ENCODE peak calls at places on chromosome 19, in seven cellular contexts. O, I, Y, F, W, V and Q are unnamed samples.

GRCh38 chr19:51520710-51521109 is 10.8 kb downstream of the SIGLEC6 start:
- DNase-seq in O (no peak), I (no peak), Y (no peak), F (no peak), W (no peak), V (no peak), Q (no peak)

GRCh38 chr19:15300533-15301194 is 31.7 kb downstream of the BRD4 start:
- DNase-seq in O (peak; percentile 88), I (peak; percentile 65), Y (no peak), F (no peak), W (no peak), V (no peak), Q (peak; percentile 86)

GRCh38 chr19:49676136-49676689 is 858 bp upstream of the PRMT1 start:
- DNase-seq in O (peak; percentile 95), I (peak; percentile 85), Y (peak; percentile 87), F (peak; percentile 93), W (peak; percentile 83), V (peak; percentile 91), Q (peak; percentile 81)

GRCh38 chr19:22600690-22601648 is 33.2 kb upstream of the ZNF492 start:
- DNase-seq in O (no peak), I (no peak), Y (no peak), F (no peak), W (no peak), V (no peak), Q (no peak)

GRCh38 chr19:53903055-53903680 is 5.9 kb upstream of the CACNG7 start:
- DNase-seq in O (peak; percentile 30), I (no peak), Y (no peak), F (peak; percentile 90), W (no peak), V (no peak), Q (no peak)

GRCh38 chr19:39676004-39676403 is 20.3 kb downstream of the LGALS16 start:
- DNase-seq in O (no peak), I (no peak), Y (no peak), F (no peak), W (no peak), V (no peak), Q (no peak)

GRCh38 chr19:51122112-51122981 is 2.4 kb upstream of the SIGLEC9 start:
- DNase-seq in O (no peak), I (peak; percentile 38), Y (no peak), F (no peak), W (peak; percentile 65), V (no peak), Q (no peak)

GRCh38 chr19:50649433-50650391 is at the start of gene C19orf81:
- DNase-seq in O (peak; percentile 6), I (no peak), Y (no peak), F (peak; percentile 93), W (no peak), V (peak; percentile 68), Q (no peak)

GRCh38 chr19:29643361-29643935 is 21.8 kb upstream of the PLEKHF1 start:
- DNase-seq in O (no peak), I (no peak), Y (peak; percentile 4), F (no peak), W (no peak), V (no peak), Q (no peak)

GRCh38 chr19:33202546-33203507 is 8.7 kb downstream of the LRP3 start:
- DNase-seq in O (no peak), I (no peak), Y (no peak), F (no peak), W (no peak), V (no peak), Q (no peak)

GRCh38 chr19:54653181-54653809 is 9.5 kb upstream of the LILRB4 start:
- DNase-seq in O (peak; percentile 7), I (no peak), Y (no peak), F (no peak), W (no peak), V (peak; percentile 67), Q (no peak)

GRCh38 chr19:22327321-22327720 is 41.1 kb downstream of the ZNF729 start:
- DNase-seq in O (no peak), I (no peak), Y (no peak), F (no peak), W (no peak), V (no peak), Q (no peak)

DNA sequence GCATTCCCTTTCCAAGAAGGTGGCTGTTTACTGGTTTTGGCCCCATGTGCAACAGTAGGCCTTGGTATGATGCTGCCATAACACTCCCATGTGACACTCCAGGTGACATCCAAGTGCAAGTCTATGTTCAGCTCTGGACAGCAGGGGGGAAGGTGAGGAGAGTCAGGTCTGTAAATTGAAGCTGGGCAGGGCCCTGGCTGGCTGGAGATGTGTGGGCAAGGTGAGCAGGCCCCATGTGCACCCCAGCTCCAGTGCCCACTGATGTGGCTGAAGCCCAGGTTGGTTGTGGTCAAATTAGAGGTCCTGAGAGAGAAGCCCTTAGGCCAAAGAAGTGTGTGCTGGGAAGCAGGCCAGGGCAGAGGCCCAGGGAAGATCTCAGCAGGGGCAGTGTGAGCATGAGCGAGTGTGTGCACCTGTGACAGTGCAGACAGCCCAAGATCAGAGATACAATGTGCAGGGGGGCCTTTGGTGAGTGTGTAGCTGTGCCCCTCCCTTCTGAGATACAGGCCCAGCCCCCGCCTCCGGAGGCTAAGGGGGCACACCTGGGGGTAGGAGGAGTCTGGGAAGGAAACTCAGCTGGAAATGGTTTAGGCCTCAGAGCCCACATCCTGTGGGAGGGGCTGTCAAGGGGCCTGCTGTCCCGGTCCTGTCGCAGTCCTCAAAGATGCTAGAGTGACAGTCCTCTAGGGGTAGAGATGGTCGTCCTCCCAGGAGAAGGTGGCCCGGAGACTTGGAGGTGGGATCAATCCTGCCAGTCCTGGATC is 18.6 kb downstream of the DEDD2 start:
- DNase-seq in O (no peak), I (no peak), Y (no peak), F (peak; percentile 84), W (no peak), V (no peak), Q (no peak)
- TF ChIP-seq CTCF in O (no peak), I (no peak), Y (no peak), F (no peak), W (no peak), V (no peak), Q (no peak)

GRCh38 chr19:1238373-1239303 is 833 bp upstream of the CBARP start:
- DNase-seq in O (no peak), I (no peak), Y (no peak), F (peak; percentile 62), W (no peak), V (no peak), Q (no peak)

GRCh38 chr19:1236566-1236965 is 1.2 kb downstream of the CBARP start:
- DNase-seq in O (no peak), I (no peak), Y (no peak), F (no peak), W (no peak), V (no peak), Q (no peak)

GRCh38 chr19:1235625-1236538 is 1.9 kb downstream of the CBARP start:
- DNase-seq in O (peak; percentile 50), I (no peak), Y (no peak), F (no peak), W (no peak), V (no peak), Q (no peak)

GRCh38 chr19:1237754-1238372 is at the start of gene CBARP:
- DNase-seq in O (no peak), I (no peak), Y (no peak), F (peak; percentile 83), W (no peak), V (no peak), Q (no peak)

DNA sequence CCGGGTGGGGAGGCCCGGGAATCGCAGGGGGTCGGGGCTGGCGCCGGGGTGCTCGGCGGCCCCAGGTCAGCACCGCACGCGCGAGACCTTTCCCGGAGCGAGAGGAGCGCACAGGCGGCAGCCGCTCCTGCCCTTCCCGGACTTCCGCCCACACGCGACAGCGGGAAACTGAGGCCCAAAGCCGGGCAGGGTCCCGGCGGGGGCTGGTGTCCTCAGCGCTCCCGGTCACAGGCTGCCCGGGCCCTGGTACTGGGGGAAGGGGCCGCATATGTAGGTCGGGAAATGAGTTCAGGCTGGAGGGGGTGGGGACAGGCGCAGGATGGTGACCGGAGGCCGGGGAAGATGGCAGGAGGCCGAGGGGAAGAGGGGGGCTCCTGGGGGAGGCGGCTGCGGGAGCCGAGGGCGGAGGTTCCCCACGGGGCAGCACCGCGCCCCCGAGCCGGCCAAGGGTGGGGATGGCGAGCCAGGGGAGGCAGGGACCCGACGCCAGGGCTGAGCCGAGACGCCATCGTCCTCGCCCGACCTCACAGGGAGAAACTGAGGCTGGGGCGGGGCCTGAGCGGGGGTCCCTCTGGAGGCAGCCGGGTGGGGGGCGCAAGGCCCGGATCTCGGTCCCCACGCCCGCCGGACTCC is 662 bp downstream of the CBARP start:
- DNase-seq in O (no peak), I (no peak), Y (peak; percentile 45), F (peak; percentile 67), W (no peak), V (no peak), Q (no peak)
- H3K4me3 ChIP-seq in O (peak overlapping the region; percentile 94), I (peak overlapping the region; percentile 72), Y (peak overlapping the region; percentile 40), F (peak overlapping the region; percentile 78), W (peak overlapping the region; percentile 36), V (peak overlapping the region; percentile 63), Q (peak overlapping the region; percentile 88)

DNA sequence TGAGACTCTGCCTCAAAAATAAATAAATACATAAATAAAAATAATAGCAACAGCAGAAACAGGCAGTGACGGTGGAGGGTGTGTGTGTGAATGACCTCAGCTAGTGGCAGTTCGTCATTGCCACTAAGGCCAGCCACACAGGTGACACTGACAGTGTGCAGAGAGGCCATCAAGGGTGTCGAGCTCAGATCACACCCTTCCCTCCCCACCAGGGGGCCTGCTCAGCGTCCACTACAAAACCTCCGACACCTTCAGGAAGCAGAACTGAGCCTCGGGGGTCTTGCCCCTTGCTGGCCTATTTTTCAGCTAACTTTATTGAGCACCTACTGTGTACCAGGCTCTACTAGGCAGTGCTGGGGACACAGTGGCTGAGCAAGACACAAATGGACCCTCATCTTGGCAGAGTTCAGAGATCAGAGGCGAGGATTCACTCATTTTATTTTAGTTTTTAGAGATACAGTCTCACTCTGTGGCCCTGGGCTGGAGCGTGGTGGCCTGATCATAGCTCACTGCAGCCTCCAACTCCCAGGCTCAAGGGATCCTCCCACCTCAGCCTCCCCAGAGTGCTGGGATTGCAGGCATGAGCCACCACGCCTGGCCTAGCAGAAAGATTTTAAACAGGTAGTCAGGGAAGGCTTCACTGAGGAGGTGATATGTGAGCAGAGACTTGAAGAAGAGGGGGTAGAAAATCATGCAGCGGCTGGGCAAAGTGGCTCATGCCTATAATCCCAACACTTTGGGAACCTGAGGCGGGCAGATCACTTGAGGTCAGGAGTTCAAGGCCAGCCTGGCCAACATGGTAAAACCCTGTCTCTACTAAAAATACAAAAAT is 30.3 kb upstream of the SEMA6B start:
- DNase-seq in O (no peak), I (no peak), Y (no peak), F (peak; percentile 75), W (no peak), V (no peak), Q (no peak)
- TF ChIP-seq CTCF in O (peak; percentile 23), I (peak; percentile 73), Y (no peak), F (peak; percentile 61), W (peak; percentile 38), V (peak; percentile 38), Q (peak; percentile 36)

DNA sequence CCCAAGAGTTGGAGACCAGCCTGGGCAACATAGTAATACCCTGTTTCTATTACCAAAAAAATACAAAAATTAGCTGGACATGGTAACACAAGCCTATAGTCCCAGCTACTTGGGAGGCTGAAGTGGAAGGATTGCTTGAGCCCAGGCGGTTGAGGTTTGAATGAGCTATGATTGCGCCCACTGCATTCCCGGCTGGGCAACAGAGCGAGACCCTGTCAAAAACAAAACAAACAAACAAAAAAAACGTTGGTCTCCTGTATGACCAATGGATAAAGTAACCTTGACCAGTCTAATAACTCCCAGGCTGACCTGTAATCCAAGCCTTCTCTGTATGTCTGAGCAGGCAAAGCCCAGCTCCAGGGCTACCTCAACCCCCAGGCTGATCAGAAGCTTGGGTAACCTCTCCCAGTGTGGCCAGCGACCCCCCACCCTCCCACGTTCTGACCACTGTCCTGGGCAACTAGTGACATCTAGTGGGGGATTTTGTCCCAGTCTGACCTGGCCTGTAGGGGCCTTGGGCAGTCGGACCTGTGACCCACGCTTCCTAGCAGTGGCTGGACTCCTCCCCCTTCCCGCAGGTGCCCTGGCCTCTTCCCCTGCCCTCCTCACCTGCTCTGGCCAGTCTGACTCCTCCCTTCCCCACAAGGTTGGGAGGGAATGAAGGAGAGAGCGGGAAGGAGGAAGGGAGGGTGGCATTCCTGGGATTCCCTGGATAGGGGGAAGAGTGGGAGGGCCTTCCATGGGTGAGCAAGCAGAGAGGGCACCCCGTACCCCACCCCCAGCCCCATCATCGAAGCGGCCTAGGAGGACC is 1.0 kb upstream of the BCAM start:
- DNase-seq in O (peak; percentile 34), I (peak; percentile 2), Y (peak; percentile 82), F (peak; percentile 98), W (peak; percentile 82), V (peak; percentile 82), Q (no peak)
- H3K4me3 ChIP-seq in O (no peak overlapping the region), I (no peak overlapping the region), Y (no peak overlapping the region), F (peak overlapping the region; percentile 81), W (no peak overlapping the region), V (peak overlapping the region; percentile 69), Q (no peak overlapping the region)